ENCODE peak calls at places on chromosomes 16 and 17, in seven cellular contexts. C is nephron progenitor cell; D is EL; X is heart right ventricle; L is left ventricle myocardium inferior; Y is AG08395; P is CD8-positive, alpha-beta T cell. E is an unnamed sample.

GRCh38 chr17:75720656-75721462 is at the start of gene ITGB4:
- DNase-seq in C (peak; percentile 66), D (peak; percentile 39), X (no peak), L (peak; percentile 43), Y (peak; percentile 12), P (peak; percentile 78), E (peak; percentile 48)

GRCh38 chr17:1951920-1952319 is 73.2 kb downstream of the RTN4RL1 start:
- DNase-seq in C (no peak), D (no peak), X (no peak), L (no peak), Y (no peak), P (no peak), E (no peak)

GRCh38 chr16:63612462-63613227 is 1509.2 kb downstream of the CDH11 start:
- DNase-seq in C (no peak), D (no peak), X (no peak), L (no peak), Y (no peak), P (no peak), E (no peak)

GRCh38 chr17:17682293-17682736 is 1.1 kb downstream of the RAI1 start:
- DNase-seq in C (peak; percentile 41), D (peak; percentile 63), X (peak; percentile 33), L (peak; percentile 54), Y (peak; percentile 63), P (peak; percentile 38), E (peak; percentile 48)

GRCh38 chr17:65085397-65085796 is 28.9 kb upstream of the GNA13 start:
- DNase-seq in C (no peak), D (no peak), X (no peak), L (no peak), Y (no peak), P (no peak), E (no peak)

GRCh38 chr17:29235904-29236303 is 10.8 kb upstream of the CRYBA1 start:
- DNase-seq in C (no peak), D (no peak), X (no peak), L (no peak), Y (no peak), P (no peak), E (no peak)

GRCh38 chr17:73909156-73909555 is 264.9 kb upstream of the SDK2 start:
- DNase-seq in C (no peak), D (no peak), X (no peak), L (no peak), Y (no peak), P (no peak), E (no peak)

GRCh38 chr16:81808933-81809480 is 29.9 kb downstream of the PLCG2 start:
- DNase-seq in C (no peak), D (no peak), X (no peak), L (no peak), Y (no peak), P (peak; percentile 48), E (no peak)

GRCh38 chr16:75065149-75065807 is 51.3 kb downstream of the LDHD start:
- DNase-seq in C (no peak), D (no peak), X (no peak), L (no peak), Y (no peak), P (peak; percentile 62), E (no peak)

GRCh38 chr17:33033176-33033575 is 41.5 kb downstream of the SPACA3 start:
- DNase-seq in C (no peak), D (no peak), X (no peak), L (no peak), Y (no peak), P (no peak), E (no peak)

GRCh38 chr17:82911822-82912221 is 72.0 kb upstream of the ZNF750 start:
- DNase-seq in C (no peak), D (no peak), X (no peak), L (no peak), Y (no peak), P (no peak), E (no peak)

GRCh38 chr17:42126836-42127235 is 4.2 kb downstream of the HSPB9 start:
- DNase-seq in C (no peak), D (no peak), X (no peak), L (no peak), Y (no peak), P (no peak), E (no peak)

GRCh38 chr17:38919316-38920078 is 5.9 kb upstream of the LASP1NB start:
- DNase-seq in C (no peak), D (no peak), X (no peak), L (no peak), Y (no peak), P (no peak), E (no peak)

GRCh38 chr17:38439436-38439835 is 11.2 kb downstream of the ARHGAP23 start:
- DNase-seq in C (no peak), D (no peak), X (no peak), L (no peak), Y (no peak), P (no peak), E (no peak)

GRCh38 chr17:81398855-81399451 is 3.7 kb downstream of the BAHCC1 start:
- DNase-seq in C (peak; percentile 47), D (peak; percentile 35), X (no peak), L (no peak), Y (no peak), P (no peak), E (no peak)

GRCh38 chr17:14395255-14395654 is 94.4 kb downstream of the HS3ST3B1 start:
- DNase-seq in C (no peak), D (no peak), X (no peak), L (no peak), Y (no peak), P (no peak), E (no peak)

GRCh38 chr17:3005696-3006095 is 57.7 kb downstream of the OR1D5 start:
- DNase-seq in C (no peak), D (no peak), X (no peak), L (no peak), Y (no peak), P (no peak), E (no peak)

GRCh38 chr17:16374129-16374528 is 6.8 kb upstream of the UBB start:
- DNase-seq in C (no peak), D (peak; percentile 41), X (no peak), L (no peak), Y (peak; percentile 53), P (no peak), E (no peak)

GRCh38 chr16:22369221-22369811 is 5.1 kb downstream of the CDR2 start:
- DNase-seq in C (no peak), D (peak; percentile 57), X (peak; percentile 51), L (no peak), Y (no peak), P (no peak), E (no peak)

GRCh38 chr16:49455181-49455990 is 81.8 kb downstream of the C16orf78 start:
- DNase-seq in C (no peak), D (no peak), X (no peak), L (no peak), Y (no peak), P (peak; percentile 30), E (no peak)

GRCh38 chr16:11689031-11689840 is 21.0 kb downstream of the SNN start:
- DNase-seq in C (no peak), D (no peak), X (no peak), L (no peak), Y (no peak), P (no peak), E (no peak)

GRCh38 chr17:13601776-13602551 is at the start of gene HS3ST3A1:
- DNase-seq in C (peak; percentile 88), D (peak; percentile 88), X (peak; percentile 29), L (peak; percentile 33), Y (peak; percentile 89), P (no peak), E (no peak)

GRCh38 chr16:75589301-75589700 is 23.1 kb downstream of the GABARAPL2 start:
- DNase-seq in C (no peak), D (no peak), X (peak; percentile 81), L (peak; percentile 69), Y (no peak), P (no peak), E (no peak)

GRCh38 chr17:45013021-45013997 is 38.1 kb downstream of the DCAKD start:
- DNase-seq in C (no peak), D (no peak), X (peak; percentile 23), L (peak; percentile 44), Y (no peak), P (no peak), E (no peak)

GRCh38 chr16:64250866-64251265 is 871.0 kb downstream of the CDH11 start:
- DNase-seq in C (no peak), D (peak; percentile 3), X (no peak), L (peak; percentile 16), Y (peak; percentile 16), P (no peak), E (no peak)

GRCh38 chr17:61496957-61497653 is 44.9 kb downstream of the TBX4 start:
- DNase-seq in C (no peak), D (no peak), X (no peak), L (no peak), Y (no peak), P (no peak), E (no peak)

GRCh38 chr16:14531101-14531500 is 99.0 kb downstream of the PARN start:
- DNase-seq in C (no peak), D (no peak), X (no peak), L (no peak), Y (no peak), P (no peak), E (no peak)

GRCh38 chr17:80987941-80988461 is 3.6 kb upstream of the CHMP6 start:
- DNase-seq in C (no peak), D (no peak), X (no peak), L (peak; percentile 43), Y (no peak), P (no peak), E (no peak)

GRCh38 chr17:81069084-81069645 is 34.2 kb downstream of the BAIAP2 start:
- DNase-seq in C (no peak), D (no peak), X (no peak), L (peak; percentile 53), Y (no peak), P (no peak), E (no peak)

GRCh38 chr17:57672205-57672632 is 72.9 kb downstream of the CCDC182 start:
- DNase-seq in C (no peak), D (no peak), X (no peak), L (no peak), Y (peak; percentile 83), P (peak; percentile 71), E (no peak)

GRCh38 chr16:2388875-2389433 is 40.3 kb upstream of the CCNF start:
- DNase-seq in C (no peak), D (peak; percentile 47), X (no peak), L (no peak), Y (peak; percentile 48), P (no peak), E (no peak)